ENCODE peak calls at places on chromosomes 1 and 21, in five cellular contexts. Q is HFFc6, G is NCI-H510A treated with DMSO at 0.1 percent for 48 hours, N is NCI-H1092 treated with DMSO at 0.1 percent for 48 hours, A is epithelial cell of prostate. O is an unnamed sample.

GRCh38 chr1:41045740-41046139 is 24.2 kb upstream of the SLFNL1 start:
- DNase-seq in Q (no peak), G (no peak), N (no peak), A (peak), O (no peak)

GRCh38 chr1:21508580-21509350 is 458 bp upstream of the ALPL start:
- DNase-seq in Q (no peak), G (peak), N (peak), A (no peak), O (peak)

GRCh38 chr1:168752171-168752570 is 23.2 kb upstream of the DPT start:
- DNase-seq in Q (no peak), G (no peak), N (no peak), A (peak), O (no peak)

GRCh38 chr1:27628712-27629111 is 6.3 kb downstream of the FGR start:
- DNase-seq in Q (no peak), G (no peak), N (no peak), A (no peak), O (no peak)

GRCh38 chr21:34878940-34879339 is 170.2 kb downstream of the RUNX1 start:
- DNase-seq in Q (no peak), G (no peak), N (peak), A (no peak), O (no peak)

GRCh38 chr1:186735463-186735862 is 55.2 kb upstream of the PTGS2 start:
- DNase-seq in Q (no peak), G (no peak), N (no peak), A (no peak), O (no peak)

GRCh38 chr1:241706967-241707366 is 54.9 kb downstream of the WDR64 start:
- DNase-seq in Q (peak), G (no peak), N (no peak), A (peak), O (peak)

GRCh38 chr21:20108976-20109375 is 889.2 kb upstream of the NCAM2 start:
- DNase-seq in Q (no peak), G (no peak), N (no peak), A (no peak), O (no peak)

GRCh38 chr21:35390013-35390776 is 341.1 kb upstream of the RUNX1 start:
- DNase-seq in Q (peak), G (no peak), N (peak), A (peak), O (no peak)

GRCh38 chr1:12549460-12550349 is 68.3 kb downstream of the DHRS3 start:
- DNase-seq in Q (peak), G (peak), N (no peak), A (peak), O (no peak)

GRCh38 chr1:157404063-157404501 is 148.2 kb downstream of the FCRL5 start:
- DNase-seq in Q (no peak), G (no peak), N (no peak), A (no peak), O (no peak)

GRCh38 chr1:244005455-244005854 is 45.6 kb upstream of the ZBTB18 start:
- DNase-seq in Q (no peak), G (no peak), N (no peak), A (no peak), O (no peak)